ENCODE peak calls at places on chromosome 15, in five cellular contexts. S is BJ, R is kidney epithelial cell, J is ovary, X is MG63. A is an unnamed sample.

GRCh38 chr15:23397779-23398178 is 43.2 kb downstream of the GOLGA8S start:
- DNase-seq in X (no peak), S (no peak), R (no peak), J (no peak), A (no peak)

GRCh38 chr15:85600001-85600400 is 194.7 kb downstream of the KLHL25 start:
- DNase-seq in S (no peak), R (no peak), J (no peak), X (no peak), A (no peak)

GRCh38 chr15:96342611-96343528 is 12.4 kb downstream of the NR2F2 start:
- DNase-seq in J (peak; percentile 67), S (no peak), R (no peak), X (no peak), A (peak; percentile 59)

GRCh38 chr15:50247819-50248650 is 17.5 kb downstream of the HDC start:
- DNase-seq in J (no peak), S (no peak), X (no peak), R (no peak), A (peak; percentile 77)

GRCh38 chr15:49686626-49687025 is 65.8 kb downstream of the DTWD1 start:
- DNase-seq in R (no peak), X (no peak), J (no peak), S (no peak), A (no peak)

GRCh38 chr15:86016750-86017149 is 62.9 kb upstream of the AGBL1 start:
- DNase-seq in R (no peak), S (no peak), J (no peak), X (no peak), A (no peak)

GRCh38 chr15:37099321-37100108 is 834 bp downstream of the MEIS2 start:
- DNase-seq in R (no peak), J (no peak), X (no peak), S (no peak), A (peak; percentile 37)

GRCh38 chr15:62165793-62166380 is 802 bp upstream of the C2CD4B start:
- DNase-seq in S (no peak), J (no peak), X (no peak), R (no peak), A (no peak)

GRCh38 chr15:55281517-55282227 is 7.9 kb downstream of the RAB27A start:
- DNase-seq in J (no peak), S (no peak), X (no peak), R (no peak), A (no peak)

GRCh38 chr15:80615361-80615736 is 79.8 kb upstream of the ABHD17C start:
- DNase-seq in R (no peak), J (no peak), S (no peak), X (no peak), A (no peak)

GRCh38 chr15:81279621-81280051 is 44.3 kb downstream of the STARD5 start:
- DNase-seq in R (no peak), X (peak; percentile 56), J (no peak), S (no peak), A (no peak)

GRCh38 chr15:89391685-89392257 is 57.1 kb upstream of the POLG start:
- DNase-seq in J (no peak), X (no peak), R (no peak), S (no peak), A (no peak)

GRCh38 chr15:100348578-100348977 is 6.8 kb upstream of the ADAMTS17 start:
- DNase-seq in R (no peak), S (no peak), J (no peak), X (no peak), A (no peak)

GRCh38 chr15:38941399-38941953 is 376.9 kb upstream of the RASGRP1 start:
- DNase-seq in X (no peak), S (no peak), R (peak; percentile 66), J (no peak), A (peak; percentile 56)

GRCh38 chr15:95674031-95674430 is 656.5 kb upstream of the NR2F2 start:
- DNase-seq in X (no peak), J (no peak), S (no peak), R (no peak), A (no peak)

GRCh38 chr15:100261302-100262240 is 80.2 kb downstream of the ADAMTS17 start:
- DNase-seq in J (no peak), R (no peak), X (no peak), S (no peak), A (no peak)

GRCh38 chr15:80689716-80690115 is 5.4 kb upstream of the ABHD17C start:
- DNase-seq in J (no peak), S (no peak), X (no peak), R (no peak), A (no peak)

GRCh38 chr15:101433396-101433795 is 56.1 kb downstream of the PCSK6 start:
- DNase-seq in X (no peak), R (no peak), S (no peak), J (no peak), A (no peak)

GRCh38 chr15:89332446-89332845 is 2.2 kb downstream of the POLG start:
- DNase-seq in J (no peak), X (no peak), R (no peak), S (no peak), A (no peak)

GRCh38 chr15:47184003-47184404 is 533.3 kb upstream of the SEMA6D start:
- DNase-seq in J (peak; percentile 31), R (no peak), S (no peak), X (no peak), A (no peak)

GRCh38 chr15:39579487-39580116 is 1.3 kb upstream of the THBS1 start:
- DNase-seq in J (peak; percentile 73), S (no peak), R (peak; percentile 79), X (peak; percentile 20), A (peak; percentile 29)

GRCh38 chr15:47541587-47541986 is 175.7 kb upstream of the SEMA6D start:
- DNase-seq in R (no peak), J (no peak), S (no peak), X (no peak), A (no peak)

GRCh38 chr15:89132611-89133242 is 44.5 kb downstream of the ABHD2 start:
- DNase-seq in R (no peak), X (no peak), S (no peak), J (no peak), A (no peak)

GRCh38 chr15:63041982-63042878 is at the start of gene TPM1:
- DNase-seq in X (peak; percentile 54), R (peak; percentile 67), J (peak; percentile 94), S (peak; percentile 70), A (no peak)

GRCh38 chr15:70060214-70061085 is 37.3 kb downstream of the TLE3 start:
- DNase-seq in J (peak; percentile 27), S (no peak), R (no peak), X (no peak), A (no peak)

GRCh38 chr15:70058642-70059360 is 38.9 kb downstream of the TLE3 start:
- DNase-seq in J (peak; percentile 4), R (no peak), S (no peak), X (no peak), A (no peak)

GRCh38 chr15:70056091-70056680 is 41.5 kb downstream of the TLE3 start:
- DNase-seq in J (peak; percentile 23), S (no peak), R (no peak), X (no peak), A (no peak)

GRCh38 chr15:70059476-70060213 is 38.1 kb downstream of the TLE3 start:
- DNase-seq in J (peak; percentile 21), R (no peak), S (no peak), X (no peak), A (no peak)

DNA sequence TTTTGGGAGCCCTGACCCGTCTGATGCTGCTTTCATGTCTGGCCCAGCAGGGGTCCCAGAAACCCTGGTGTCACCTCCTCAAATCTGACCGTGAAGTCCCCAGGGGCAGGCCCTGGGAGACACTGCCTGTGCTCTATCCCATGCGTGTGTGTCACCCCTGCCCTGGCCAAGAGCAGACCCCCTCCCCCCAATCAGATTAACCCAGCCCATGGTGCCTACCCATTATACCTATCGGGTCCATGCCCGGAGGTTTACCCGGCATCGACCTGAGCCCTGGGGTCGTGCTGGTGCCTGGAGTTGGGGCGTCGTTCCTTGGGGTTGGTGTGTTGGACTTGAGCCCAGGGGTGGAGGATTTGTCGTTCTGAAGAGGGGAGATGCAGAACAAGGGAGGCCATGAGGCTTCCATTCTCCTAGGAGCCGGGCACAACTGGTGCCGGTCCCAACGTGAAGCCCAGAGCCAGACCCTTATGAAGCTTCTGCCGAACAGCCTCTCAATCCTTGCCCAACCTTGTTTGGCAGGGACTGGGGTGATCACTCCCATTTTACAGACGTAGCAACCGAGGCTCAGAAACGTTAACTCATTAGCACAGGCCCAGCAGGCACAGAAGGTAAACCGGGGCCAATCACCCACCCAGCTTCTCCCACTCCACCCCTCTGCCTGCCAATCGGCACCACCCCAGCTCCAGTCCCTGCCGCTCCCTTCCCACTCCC is 39.6 kb downstream of the TLE3 start:
- DNase-seq in X (no peak), J (peak; percentile 28), S (no peak), R (no peak), A (no peak)
- H3K36me3 ChIP-seq in X (peaks cover 94% of the 10 kb centered on the region), J (no peaks in the 10 kb centered on the region), S (peaks cover 15% of the 10 kb centered on the region), R (peaks cover 8% of the 10 kb centered on the region), A (peaks cover 18% of the 10 kb centered on the region)

GRCh38 chr15:98926236-98926635 is 81.4 kb downstream of the PGPEP1L start:
- DNase-seq in R (no peak), S (no peak), J (no peak), X (no peak), A (no peak)
- H3K36me3 ChIP-seq in R (no peaks in the 10 kb centered on the region), S (peaks cover 34% of the 10 kb centered on the region), J (no peaks in the 10 kb centered on the region), X (peaks cover 32% of the 10 kb centered on the region), A (peaks cover 5% of the 10 kb centered on the region)

DNA sequence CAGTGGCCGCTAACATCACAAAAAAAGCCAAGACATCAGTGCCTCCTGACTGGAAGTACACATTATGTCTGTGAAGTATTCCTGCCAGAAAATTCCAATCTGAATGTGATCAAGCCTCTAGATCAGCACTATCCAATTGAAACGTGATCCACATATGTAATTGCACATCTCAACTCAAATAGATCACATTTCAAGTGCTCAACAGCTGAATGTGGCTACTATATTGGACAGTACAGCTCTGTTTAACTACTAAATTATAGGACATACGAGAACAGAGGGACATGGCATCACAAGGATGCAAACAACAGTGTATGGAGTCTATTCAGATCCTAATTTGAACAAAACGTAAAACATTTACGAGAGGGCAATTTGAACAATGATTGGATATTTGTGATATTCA is 542 bp upstream of the UBAP1L start:
- DNase-seq in S (no peak), J (no peak), R (no peak), X (no peak), A (no peak)
- H3K36me3 ChIP-seq in S (peaks cover 10% of the 10 kb centered on the region), J (no peaks in the 10 kb centered on the region), R (peaks cover 2% of the 10 kb centered on the region), X (peaks cover 61% of the 10 kb centered on the region), A (peaks cover 7% of the 10 kb centered on the region)

GRCh38 chr15:93057618-93058017 is 31.4 kb downstream of the RGMA start:
- DNase-seq in X (no peak), R (no peak), S (no peak), J (no peak), A (no peak)

GRCh38 chr15:93058904-93059427 is 30.0 kb downstream of the RGMA start:
- DNase-seq in X (no peak), J (no peak), S (no peak), R (no peak), A (no peak)

GRCh38 chr15:93058128-93058527 is 30.9 kb downstream of the RGMA start:
- DNase-seq in R (no peak), J (no peak), S (no peak), X (no peak), A (no peak)

GRCh38 chr15:93055211-93055763 is 33.7 kb downstream of the RGMA start:
- DNase-seq in S (no peak), J (no peak), R (no peak), X (no peak), A (no peak)

DNA sequence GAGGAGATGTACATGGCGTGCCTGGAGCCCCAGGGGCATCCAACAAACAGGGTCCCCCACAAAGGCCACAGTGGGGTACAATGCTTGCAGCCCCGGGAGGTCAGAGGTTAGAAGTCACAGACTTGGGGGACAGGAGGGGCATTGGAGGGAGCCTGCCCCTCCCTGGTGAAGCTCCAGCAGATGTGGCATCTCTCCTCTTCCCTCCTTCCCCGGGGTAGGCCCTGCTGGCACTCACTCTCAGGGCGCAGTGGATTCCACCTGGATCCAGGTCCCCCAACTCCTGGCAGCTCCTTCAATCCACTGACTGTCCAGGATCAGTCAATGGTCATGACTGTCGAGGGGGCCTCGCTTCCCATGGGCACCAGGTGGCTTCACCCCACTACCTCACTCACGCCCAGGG is 32.2 kb downstream of the RGMA start:
- DNase-seq in J (no peak), R (no peak), S (no peak), X (no peak), A (no peak)
- H3K36me3 ChIP-seq in J (no peaks in the 10 kb centered on the region), R (no peaks in the 10 kb centered on the region), S (no peaks in the 10 kb centered on the region), X (no peaks in the 10 kb centered on the region), A (no peaks in the 10 kb centered on the region)